ENCODE peak calls at places on chromosome 15, in seven cellular contexts. Q is fibroblast of the aortic adventitia; A is vagina; W is T-helper 1 cell; X is activated CD4-positive, alpha-beta T cell treated with anti-CD3 and anti-CD28 coated beads, Interleukin-2, amount 10 ng/mL, durations not matched to agents 7 days and 5 days; L is nucleus accumbens; N is brain microvascular endothelial cell. V is an unnamed sample.
A peak's percentile ranks its signal among the peaks of the same experiment; 100 is the strongest.

GRCh38 chr15:88899251-88899650 is 3.9 kb upstream of the HAPLN3 start:
- DNase-seq in X (no peak), L (no peak), A (no peak), N (no peak), Q (no peak), W (no peak), V (no peak)

GRCh38 chr15:40999190-40999589 is 45.9 kb downstream of the CHAC1 start:
- DNase-seq in A (no peak), N (no peak), Q (no peak), X (no peak), L (no peak), W (no peak), V (no peak)

GRCh38 chr15:51750942-51751686 is at the start of gene TMOD2:
- DNase-seq in L (peak; percentile 77), N (no peak), X (peak; percentile 42), A (no peak), W (peak; percentile 24), Q (peak; percentile 18), V (no peak)

GRCh38 chr15:41919954-41920538 is 26.2 kb upstream of the SPTBN5 start:
- DNase-seq in X (no peak), Q (peak; percentile 94), W (no peak), L (no peak), A (no peak), N (peak; percentile 91), V (no peak)

GRCh38 chr15:83922895-83923294 is 269.0 kb downstream of the ADAMTSL3 start:
- DNase-seq in N (no peak), Q (no peak), A (no peak), W (no peak), X (no peak), L (no peak), V (no peak)

GRCh38 chr15:81029416-81030367 is 29.0 kb downstream of the TLNRD1 start:
- DNase-seq in X (no peak), L (no peak), A (peak; percentile 65), N (no peak), W (no peak), Q (peak; percentile 40), V (no peak)

GRCh38 chr15:88605507-88606436 is 15.4 kb upstream of the AEN start:
- DNase-seq in W (peak; percentile 40), A (peak; percentile 37), L (peak; percentile 27), X (peak; percentile 60), N (peak; percentile 11), Q (peak; percentile 34), V (peak; percentile 57)

GRCh38 chr15:99105516-99106341 is 849 bp downstream of the SYNM start:
- DNase-seq in W (peak; percentile 27), Q (peak; percentile 46), N (peak; percentile 26), A (no peak), L (peak; percentile 53), X (peak; percentile 41), V (no peak)

GRCh38 chr15:36632196-36632595 is 52.8 kb downstream of the CDIN1 start:
- DNase-seq in N (peak; percentile 29), Q (peak; percentile 49), X (no peak), L (no peak), W (no peak), A (no peak), V (no peak)

GRCh38 chr15:57537072-57537471 is 54.6 kb upstream of the MYZAP start:
- DNase-seq in W (no peak), Q (peak; percentile 94), X (no peak), L (no peak), N (peak; percentile 69), A (no peak), V (no peak)

GRCh38 chr15:25785643-25786029 is 77.5 kb downstream of the ATP10A start:
- DNase-seq in L (no peak), A (no peak), N (no peak), X (no peak), W (no peak), Q (no peak), V (no peak)

GRCh38 chr15:48427960-48428547 is 96.8 kb downstream of the DUT start:
- DNase-seq in Q (peak; percentile 93), X (no peak), N (no peak), W (no peak), L (no peak), A (no peak), V (no peak)

GRCh38 chr15:90680371-90680935 is 36.7 kb upstream of the BLM start:
- DNase-seq in A (no peak), X (no peak), Q (peak; percentile 97), W (no peak), L (no peak), N (peak; percentile 78), V (no peak)

GRCh38 chr15:99486371-99487336 is 79.1 kb upstream of the MEF2A start:
- DNase-seq in L (peak; percentile 29), N (no peak), A (peak; percentile 83), W (no peak), X (no peak), Q (peak; percentile 92), V (no peak)

GRCh38 chr15:87917480-87917879 is 339.1 kb downstream of the NTRK3 start:
- DNase-seq in Q (no peak), N (no peak), A (no peak), X (no peak), L (no peak), W (no peak), V (no peak)

GRCh38 chr15:101498076-101498730 is 8.7 kb upstream of the PCSK6 start:
- DNase-seq in Q (no peak), N (no peak), A (no peak), X (no peak), W (no peak), L (no peak), V (no peak)

GRCh38 chr15:100943074-100943473 is 23.9 kb downstream of the LRRK1 start:
- DNase-seq in X (no peak), A (no peak), N (no peak), Q (peak; percentile 42), W (no peak), L (no peak), V (no peak)

GRCh38 chr15:39358441-39359041 is 222.3 kb upstream of the THBS1 start:
- DNase-seq in A (no peak), X (no peak), W (no peak), Q (peak; percentile 94), L (no peak), N (peak; percentile 32), V (no peak)

GRCh38 chr15:87753539-87753938 is 503.0 kb downstream of the NTRK3 start:
- DNase-seq in A (no peak), X (no peak), Q (no peak), L (no peak), N (no peak), W (no peak), V (no peak)

GRCh38 chr15:32959077-32959476 is 235.4 kb downstream of the FMN1 start:
- DNase-seq in W (no peak), N (peak; percentile 20), Q (peak; percentile 94), A (no peak), L (no peak), X (no peak), V (no peak)

GRCh38 chr15:41558400-41559238 is at the start of gene TYRO3:
- DNase-seq in A (no peak), Q (peak; percentile 15), X (peak; percentile 63), W (peak; percentile 61), N (peak; percentile 29), L (peak; percentile 67), V (peak; percentile 62)

GRCh38 chr15:55221090-55222011 is 24.6 kb upstream of the RSL24D1 start:
- DNase-seq in X (peak; percentile 11), W (no peak), N (peak; percentile 74), A (no peak), Q (peak; percentile 95), L (no peak), V (no peak)

GRCh38 chr15:59491062-59491461 is 53.1 kb downstream of the FAM81A start:
- DNase-seq in A (no peak), L (no peak), Q (peak; percentile 12), W (no peak), X (no peak), N (no peak), V (no peak)

GRCh38 chr15:69474846-69475455 is 22.3 kb downstream of the RPLP1 start:
- DNase-seq in L (no peak), Q (no peak), N (peak; percentile 45), W (no peak), A (no peak), X (no peak), V (no peak)

GRCh38 chr15:28094732-28095521 is 4.2 kb downstream of the OCA2 start:
- DNase-seq in N (no peak), Q (no peak), X (no peak), W (no peak), L (no peak), A (no peak), V (no peak)

GRCh38 chr15:48358229-48358641 is 27.0 kb downstream of the DUT start:
- DNase-seq in A (no peak), W (no peak), Q (peak; percentile 78), X (no peak), L (no peak), N (no peak), V (no peak)

GRCh38 chr15:101307048-101307896 is 12.2 kb upstream of the SNRPA1 start:
- DNase-seq in Q (no peak), L (no peak), W (no peak), A (no peak), N (no peak), X (no peak), V (no peak)

GRCh38 chr15:67902579-67902979 is 62.7 kb upstream of the RNU6-1 start:
- DNase-seq in X (no peak), W (no peak), N (no peak), Q (no peak), A (no peak), L (no peak), V (no peak)

GRCh38 chr15:101675015-101675414 is 22.8 kb upstream of the TM2D3 start:
- DNase-seq in L (no peak), X (no peak), N (peak; percentile 95), Q (peak; percentile 59), W (no peak), A (no peak), V (no peak)

GRCh38 chr15:69305204-69305931 is 6.7 kb downstream of the PAQR5 start:
- DNase-seq in L (no peak), W (no peak), Q (peak; percentile 91), N (peak; percentile 84), X (no peak), A (no peak), V (no peak)

GRCh38 chr15:45871121-45871855 is 236.5 kb downstream of the SQOR start:
- DNase-seq in N (peak; percentile 4), A (no peak), Q (no peak), X (no peak), L (no peak), W (no peak), V (no peak)

GRCh38 chr15:36161781-36162212 is 417.6 kb upstream of the CDIN1 start:
- DNase-seq in W (no peak), A (no peak), N (no peak), L (no peak), X (no peak), Q (peak; percentile 76), V (no peak)

GRCh38 chr15:77409259-77410156 is 10.4 kb downstream of the PEAK1 start:
- DNase-seq in L (no peak), Q (no peak), W (peak; percentile 2), A (no peak), X (peak; percentile 59), N (no peak), V (no peak)

GRCh38 chr15:52018244-52018643 is 775 bp upstream of the MAPK6 start:
- DNase-seq in X (no peak), Q (no peak), A (no peak), N (no peak), L (no peak), W (no peak), V (no peak)

GRCh38 chr15:32706704-32707103 is 11.1 kb upstream of the GREM1 start:
- DNase-seq in X (no peak), N (peak; percentile 70), A (no peak), Q (peak; percentile 76), W (no peak), L (no peak), V (no peak)

GRCh38 chr15:61318276-61318675 is 89.2 kb upstream of the RORA start:
- DNase-seq in L (no peak), A (no peak), Q (no peak), X (no peak), N (no peak), W (no peak), V (no peak)

GRCh38 chr15:63942486-63943365 is 103.6 kb downstream of the DAPK2 start:
- DNase-seq in Q (no peak), N (no peak), L (no peak), A (no peak), W (no peak), X (no peak), V (no peak)

GRCh38 chr15:39874890-39875549 is 45.0 kb downstream of the GPR176 start:
- DNase-seq in Q (peak; percentile 53), N (peak; percentile 43), W (no peak), X (peak; percentile 40), L (no peak), A (no peak), V (no peak)